ENCODE peak calls at places on chromosomes 7 and 10, in four cellular contexts. W is tibial artery, O is fibroblast of the aortic adventitia, Z is OCI-LY7. J is an unnamed sample.

GRCh38 chr10:99523251-99523773 is 9.4 kb upstream of the NKX2-3 start:
- DNase-seq in W (no peak), O (no peak), Z (no peak), J (no peak)

GRCh38 chr7:85074992-85075391 is 111.9 kb downstream of the SEMA3D start:
- DNase-seq in W (no peak), O (no peak), Z (no peak), J (no peak)

GRCh38 chr10:93850484-93851015 is 43.2 kb upstream of the SLC35G1 start:
- DNase-seq in W (no peak), O (no peak), Z (no peak), J (no peak)

GRCh38 chr7:44431091-44431608 is 59.3 kb downstream of the NUDCD3 start:
- DNase-seq in W (no peak), O (no peak), Z (peak), J (no peak)

GRCh38 chr7:46146454-46147255 is 225.6 kb upstream of the IGFBP3 start:
- DNase-seq in W (no peak), O (peak), Z (no peak), J (peak)

GRCh38 chr7:142535123-142535779 is 214.0 kb upstream of the PRSS1 start:
- DNase-seq in W (peak), O (peak), Z (peak), J (peak)

GRCh38 chr10:127013251-127013656 is 108.0 kb downstream of the DOCK1 start:
- DNase-seq in W (no peak), O (peak), Z (no peak), J (no peak)

GRCh38 chr7:100407285-100408180 is 21.0 kb downstream of the ZCWPW1 start:
- DNase-seq in W (peak), O (peak), Z (peak), J (peak)

GRCh38 chr7:47103498-47104205 is 478.3 kb downstream of the TNS3 start:
- DNase-seq in W (no peak), O (no peak), Z (peak), J (no peak)

GRCh38 chr10:63206997-63207952 is 74.1 kb downstream of the NRBF2 start:
- DNase-seq in W (peak), O (peak), Z (peak), J (no peak)

GRCh38 chr10:69327463-69328345 is 49.4 kb downstream of the HK1 start:
- DNase-seq in W (peak), O (peak), Z (no peak), J (no peak)
- H3K4me3 ChIP-seq in W (peak), O (peak), Z (no peak), J (no peak)

GRCh38 chr7:22949944-22950343 is 64.0 kb downstream of the HYCC1 start:
- DNase-seq in W (no peak), O (peak), Z (no peak), J (no peak)
- H3K4me3 ChIP-seq in W (no peak), O (no peak), Z (no peak), J (no peak)

GRCh38 chr10:116475866-116476265 is 48.2 kb downstream of the PNLIPRP3 start:
- DNase-seq in W (no peak), O (no peak), Z (no peak), J (no peak)
- H3K4me3 ChIP-seq in W (no peak), O (no peak), Z (no peak), J (no peak)

GRCh38 chr10:92699193-92699517 is 9.4 kb downstream of the HHEX start:
- DNase-seq in W (no peak), O (no peak), Z (no peak), J (peak)
- H3K4me3 ChIP-seq in W (peak), O (peak), Z (no peak), J (peak)

J was measured in SJSA1.